ENCODE peak calls at places on chromosomes 3 and 15, in five cellular contexts. N, J, Z, T and G are unnamed samples.

GRCh38 chr15:90376789-90377188 is 11.3 kb upstream of the IQGAP1 start:
- DNase-seq in N (peak; percentile 66), J (peak; percentile 26), Z (no peak), T (peak; percentile 32), G (no peak)

GRCh38 chr3:13167064-13167743 is 94.0 kb upstream of the IQSEC1 start:
- DNase-seq in N (no peak), J (no peak), Z (no peak), T (no peak), G (no peak)

GRCh38 chr3:73508330-73508954 is 116.3 kb downstream of the PDZRN3 start:
- DNase-seq in N (peak; percentile 21), J (no peak), Z (peak; percentile 64), T (no peak), G (no peak)

GRCh38 chr15:48984811-48985352 is 21.2 kb upstream of the SHC4 start:
- DNase-seq in N (no peak), J (no peak), Z (no peak), T (no peak), G (no peak)

GRCh38 chr15:71506946-71507345 is 303.4 kb upstream of the NR2E3 start:
- DNase-seq in N (no peak), J (no peak), Z (no peak), T (no peak), G (no peak)

GRCh38 chr15:68542348-68542747 is 36.4 kb upstream of the CORO2B start:
- DNase-seq in N (no peak), J (no peak), Z (no peak), T (no peak), G (no peak)

GRCh38 chr15:44536298-44536961 is 517 bp upstream of the EIF3J start:
- DNase-seq in N (no peak), J (peak; percentile 85), Z (peak; percentile 85), T (no peak), G (no peak)

GRCh38 chr3:121648219-121648958 is 12.3 kb downstream of the HCLS1 start:
- DNase-seq in N (no peak), J (no peak), Z (no peak), T (no peak), G (no peak)

GRCh38 chr3:168051579-168052183 is 44.0 kb downstream of the GOLIM4 start:
- DNase-seq in N (no peak), J (no peak), Z (no peak), T (no peak), G (no peak)

GRCh38 chr15:75532413-75533250 is 46.5 kb downstream of the PTPN9 start:
- DNase-seq in N (no peak), J (no peak), Z (peak; percentile 52), T (no peak), G (no peak)

GRCh38 chr3:167030059-167030458 is 350.0 kb downstream of the ZBBX start:
- DNase-seq in N (no peak), J (no peak), Z (no peak), T (no peak), G (no peak)

GRCh38 chr15:56532766-56533455 is 68.0 kb upstream of the MNS1 start:
- DNase-seq in N (no peak), J (no peak), Z (no peak), T (no peak), G (no peak)

GRCh38 chr3:144270100-144270499 is 298.5 kb downstream of the DIPK2A start:
- DNase-seq in N (no peak), J (no peak), Z (no peak), T (no peak), G (no peak)

GRCh38 chr15:62896380-62896866 is 146.1 kb upstream of the TPM1 start:
- DNase-seq in N (no peak), J (no peak), Z (no peak), T (no peak), G (no peak)

GRCh38 chr3:112514527-112515128 is 15.4 kb upstream of the BTLA start:
- DNase-seq in N (no peak), J (no peak), Z (no peak), T (no peak), G (no peak)

GRCh38 chr3:139975592-139976360 is 40.8 kb downstream of the CLSTN2 start:
- DNase-seq in N (no peak), J (no peak), Z (no peak), T (no peak), G (no peak)

GRCh38 chr3:71299160-71299559 is 284.4 kb downstream of the FOXP1 start:
- DNase-seq in N (peak; percentile 47), J (no peak), Z (no peak), T (no peak), G (no peak)

GRCh38 chr3:42394579-42395288 is 15.7 kb downstream of the LYZL4 start:
- DNase-seq in N (no peak), J (no peak), Z (no peak), T (no peak), G (no peak)

GRCh38 chr3:24201301-24201700 is 256.2 kb downstream of the NR1D2 start:
- DNase-seq in N (no peak), J (no peak), Z (no peak), T (no peak), G (no peak)

GRCh38 chr3:55006277-55006676 is 78.4 kb upstream of the LRTM1 start:
- DNase-seq in N (no peak), J (no peak), Z (peak; percentile 48), T (no peak), G (no peak)

GRCh38 chr3:151276038-151277027 is 2.0 kb downstream of the P2RY14 start:
- DNase-seq in N (no peak), J (no peak), Z (no peak), T (no peak), G (no peak)

GRCh38 chr3:54633444-54634121 is 294.3 kb downstream of the LRTM1 start:
- DNase-seq in N (no peak), J (no peak), Z (no peak), T (no peak), G (no peak)

GRCh38 chr3:17190353-17191078 is 305.8 kb downstream of the PLCL2 start:
- DNase-seq in N (no peak), J (no peak), Z (no peak), T (no peak), G (no peak)

GRCh38 chr3:46546896-46547440 is 19.1 kb downstream of the LRRC2 start:
- DNase-seq in N (no peak), J (no peak), Z (no peak), T (no peak), G (no peak)

GRCh38 chr3:137360531-137361201 is 402.9 kb downstream of the IL20RB start:
- DNase-seq in N (no peak), J (no peak), Z (no peak), T (no peak), G (no peak)

GRCh38 chr3:40631341-40631995 is 106.7 kb downstream of the ZNF621 start:
- DNase-seq in N (no peak), J (no peak), Z (no peak), T (no peak), G (no peak)

GRCh38 chr3:42263354-42264346 is 2.3 kb downstream of the CCK start:
- DNase-seq in N (peak; percentile 44), J (no peak), Z (peak; percentile 68), T (no peak), G (no peak)

GRCh38 chr3:9730747-9731205 is 759 bp upstream of the BRPF1 start:
- DNase-seq in N (no peak), J (no peak), Z (peak; percentile 82), T (no peak), G (no peak)

GRCh38 chr3:171458857-171459129 is 1.4 kb downstream of the TNIK start:
- DNase-seq in N (no peak), J (no peak), Z (peak; percentile 42), T (no peak), G (no peak)

GRCh38 chr15:39198044-39198625 is 382.7 kb upstream of the THBS1 start:
- DNase-seq in N (no peak), J (no peak), Z (no peak), T (no peak), G (no peak)

GRCh38 chr3:116702370-116702769 is 7.2 kb upstream of the TUSC7 start:
- DNase-seq in N (no peak), J (no peak), Z (no peak), T (no peak), G (no peak)

GRCh38 chr3:134309987-134310700 is 59.5 kb upstream of the RYK start:
- DNase-seq in N (no peak), J (no peak), Z (no peak), T (no peak), G (no peak)

GRCh38 chr15:52496776-52497470 is 31.8 kb downstream of the MYO5A start:
- DNase-seq in N (peak; percentile 70), J (no peak), Z (no peak), T (no peak), G (no peak)

GRCh38 chr3:30649572-30650310 is 43.3 kb downstream of the TGFBR2 start:
- DNase-seq in N (no peak), J (no peak), Z (no peak), T (no peak), G (no peak)

GRCh38 chr3:35639251-35640185 is at the start of gene ARPP21:
- DNase-seq in N (peak; percentile 32), J (no peak), Z (peak; percentile 56), T (no peak), G (peak; percentile 85)

GRCh38 chr3:58999779-59000170 is 50.0 kb downstream of the CFAP20DC start:
- DNase-seq in N (no peak), J (no peak), Z (no peak), T (no peak), G (no peak)

GRCh38 chr15:75123395-75123794 is 78.3 kb upstream of the C15orf39 start:
- DNase-seq in N (no peak), J (no peak), Z (no peak), T (no peak), G (no peak)

GRCh38 chr15:39625856-39626255 is 45.0 kb downstream of the THBS1 start:
- DNase-seq in N (no peak), J (no peak), Z (no peak), T (no peak), G (no peak)

GRCh38 chr3:25901796-25902195 is 111.9 kb downstream of the OXSM start:
- DNase-seq in N (no peak), J (no peak), Z (no peak), T (no peak), G (no peak)

GRCh38 chr3:170222647-170223541 is 670 bp downstream of the PRKCI start:
- DNase-seq in N (no peak), J (peak; percentile 61), Z (peak; percentile 72), T (peak; percentile 9), G (peak; percentile 31)